ENCODE peak calls at places on chromosomes 4 and X, in eight cellular contexts. K, M, B, P, Y, W, H and R are unnamed samples.

GRCh38 chrX:75603833-75604232 is 81.0 kb upstream of the ZDHHC15 start:
- DNase-seq in W (peak), Y (peak), H (peak), K (peak), P (peak), B (peak), M (no peak), R (peak)

GRCh38 chr4:101128473-101128872 is 218.9 kb downstream of the PPP3CA start:
- DNase-seq in H (no peak), P (no peak), Y (no peak), K (no peak), B (no peak), W (no peak), M (no peak), R (no peak)

GRCh38 chr4:25914670-25915358 is 794 bp downstream of the SMIM20 start:
- DNase-seq in Y (no peak), P (no peak), B (no peak), H (no peak), W (no peak), M (no peak), K (no peak), R (no peak)

GRCh38 chr4:96037705-96038104 is 197.8 kb downstream of the PDHA2 start:
- DNase-seq in B (no peak), P (no peak), W (no peak), M (no peak), H (no peak), K (no peak), Y (no peak), R (no peak)

GRCh38 chrX:108224218-108224617 is 132.6 kb downstream of the ATG4A start:
- DNase-seq in Y (no peak), B (no peak), W (no peak), P (no peak), H (no peak), K (no peak), M (peak), R (no peak)

GRCh38 chr4:3496021-3496420 is 32.9 kb downstream of the DOK7 start:
- DNase-seq in H (no peak), P (no peak), K (no peak), B (no peak), M (no peak), W (no peak), Y (no peak), R (no peak)

GRCh38 chr4:53702334-53703266 is 111.3 kb upstream of the LNX1 start:
- DNase-seq in P (peak), H (peak), Y (peak), M (peak), B (peak), K (peak), W (peak), R (peak)

GRCh38 chrX:107676559-107677378 is 48.5 kb downstream of the PRPS1 start:
- DNase-seq in W (peak), P (no peak), M (peak), K (peak), H (peak), Y (peak), B (peak), R (peak)

GRCh38 chr4:147723316-147723715 is 8.6 kb upstream of the ARHGAP10 start:
- DNase-seq in Y (no peak), K (no peak), W (no peak), M (peak), P (no peak), H (peak), B (no peak), R (no peak)

GRCh38 chr4:57020467-57021101 is 41.9 kb downstream of the POLR2B start:
- DNase-seq in B (peak), Y (peak), H (peak), W (peak), P (no peak), M (no peak), K (peak), R (no peak)

GRCh38 chr4:155434904-155435303 is 58.1 kb upstream of the MAP9 start:
- DNase-seq in M (no peak), W (no peak), P (no peak), Y (no peak), H (no peak), B (no peak), K (no peak), R (no peak)

GRCh38 chr4:92519727-92520126 is 216.0 kb downstream of the GRID2 start:
- DNase-seq in M (no peak), Y (no peak), B (no peak), W (no peak), H (no peak), K (no peak), P (no peak), R (no peak)

GRCh38 chr4:161841759-161842158 is 322.0 kb downstream of the FSTL5 start:
- DNase-seq in H (no peak), P (no peak), K (no peak), W (no peak), B (no peak), Y (no peak), M (no peak), R (no peak)

GRCh38 chr4:169485791-169486742 is 126.3 kb downstream of the NEK1 start:
- DNase-seq in K (peak), P (peak), M (no peak), H (peak), W (peak), Y (peak), B (peak), R (peak)

GRCh38 chr4:48079972-48080391 is 54.1 kb downstream of the TXK start:
- DNase-seq in K (peak), Y (peak), P (no peak), M (no peak), B (peak), W (peak), H (no peak), R (peak)

GRCh38 chrX:14043209-14043608 is 13.5 kb upstream of the GEMIN8 start:
- DNase-seq in Y (no peak), H (no peak), P (no peak), M (no peak), W (no peak), K (no peak), B (no peak), R (no peak)

GRCh38 chr4:100188829-100189228 is 1.4 kb downstream of the DDIT4L start:
- DNase-seq in M (no peak), K (no peak), Y (no peak), B (no peak), W (no peak), H (no peak), P (no peak), R (peak)

GRCh38 chrX:150405576-150405975 is 42.5 kb downstream of the MAMLD1 start:
- DNase-seq in M (no peak), P (no peak), W (no peak), Y (peak), H (no peak), K (no peak), B (no peak), R (no peak)

GRCh38 chr4:78372282-78372988 is 179.1 kb upstream of the ANXA3 start:
- DNase-seq in W (no peak), B (no peak), K (no peak), M (no peak), H (no peak), Y (no peak), P (no peak), R (peak)

GRCh38 chr4:174173360-174173759 is 110.1 kb downstream of the FBXO8 start:
- DNase-seq in Y (no peak), K (no peak), B (no peak), P (no peak), H (no peak), M (no peak), W (no peak), R (no peak)

GRCh38 chr4:153511104-153511503 is 44.9 kb downstream of the TMEM131L start:
- DNase-seq in P (no peak), K (no peak), M (no peak), W (no peak), H (no peak), Y (no peak), B (no peak), R (no peak)

GRCh38 chr4:38753021-38753806 is 29.6 kb downstream of the TLR10 start:
- DNase-seq in B (peak), H (peak), W (peak), K (peak), P (no peak), Y (no peak), M (peak), R (no peak)

GRCh38 chr4:181264908-181265307 is 978.3 kb upstream of the TENM3 start:
- DNase-seq in M (no peak), P (no peak), H (no peak), K (no peak), W (no peak), Y (no peak), B (no peak), R (no peak)